ENCODE peak calls at places on chromosomes 4 and X, in four cellular contexts. Q is T-cell, X is GM23338, B is neural crest cell. Z is an unnamed sample.

GRCh38 chr4:150178161-150178560 is 99.9 kb downstream of the DCLK2 start:
- DNase-seq in Q (no peak), X (no peak), B (no peak), Z (no peak)

GRCh38 chr4:89813197-89813596 is 23.8 kb downstream of the SNCA start:
- DNase-seq in Q (no peak), X (no peak), B (no peak), Z (no peak)

GRCh38 chr4:102640669-102641068 is 120.1 kb downstream of the MANBA start:
- DNase-seq in Q (no peak), X (no peak), B (no peak), Z (no peak)

GRCh38 chr4:4625488-4625887 is 83.6 kb upstream of the STX18 start:
- DNase-seq in Q (no peak), X (no peak), B (no peak), Z (no peak)

GRCh38 chrX:150429577-150429976 is 66.5 kb downstream of the MAMLD1 start:
- DNase-seq in Q (no peak), X (no peak), B (no peak), Z (no peak)

GRCh38 chr4:155952546-155952945 is 1.1 kb downstream of the CTSO start:
- DNase-seq in Q (no peak), X (no peak), B (no peak), Z (no peak)

GRCh38 chrX:109830704-109831206 is 97.7 kb upstream of the ACSL4 start:
- DNase-seq in Q (no peak), X (no peak), B (no peak), Z (no peak)

GRCh38 chr4:186472948-186473347 is 82.4 kb downstream of the MTNR1A start:
- DNase-seq in Q (no peak), X (peak; percentile 52), B (no peak), Z (no peak)

GRCh38 chr4:128286474-128287158 is 997 bp downstream of the PGRMC2 start:
- DNase-seq in Q (no peak), X (peak; percentile 46), B (no peak), Z (peak; percentile 41)

GRCh38 chr4:168652818-168653217 is 156.0 kb downstream of the PALLD start:
- DNase-seq in Q (no peak), X (no peak), B (no peak), Z (no peak)

Z was measured in activated naive CD4-positive, alpha-beta T cell treated with anti-CD3 and anti-CD28 coated beads for 36 hours.